ENCODE peak calls at places on chromosome 15, in ten cellular contexts. D is AG04450; C is tibial nerve; G is breast epithelium; Z is mesendoderm; O is PC-9; B is A549; Y is lower lobe of right lung; A is uterus; N is CD8-positive, alpha-beta T cell. W is an unnamed sample.

GRCh38 chr15:70765504-70766281 is 2.3 kb upstream of the UACA start:
- DNase-seq in A (no peak), G (no peak), Y (no peak), D (no peak), Z (no peak), O (no peak), N (no peak), B (no peak), C (no peak), W (no peak)

GRCh38 chr15:80970018-80970657 is 19.5 kb downstream of the MESD start:
- DNase-seq in D (no peak), O (peak; percentile 49), A (peak; percentile 57), G (peak; percentile 66), B (peak; percentile 59), Y (no peak), N (peak; percentile 71), C (peak; percentile 33), Z (peak; percentile 66), W (peak; percentile 6)

GRCh38 chr15:71329509-71330260 is 214.4 kb downstream of the THSD4 start:
- DNase-seq in N (no peak), G (no peak), Y (no peak), B (peak; percentile 24), O (peak; percentile 75), A (peak; percentile 50), D (no peak), Z (peak; percentile 52), C (no peak), W (no peak)

GRCh38 chr15:38129531-38130199 is 123.0 kb upstream of the SPRED1 start:
- DNase-seq in O (no peak), N (no peak), D (peak; percentile 98), C (peak; percentile 63), Y (peak; percentile 67), A (peak; percentile 91), G (no peak), B (no peak), Z (no peak), W (peak; percentile 84)

GRCh38 chr15:89446260-89446891 is 50.0 kb downstream of the RHCG start:
- DNase-seq in G (no peak), C (no peak), Y (no peak), Z (no peak), D (no peak), N (no peak), A (no peak), B (no peak), O (no peak), W (no peak)

GRCh38 chr15:84669726-84670125 is 11.7 kb upstream of the NMB start:
- DNase-seq in Y (no peak), G (no peak), B (no peak), N (no peak), D (no peak), Z (no peak), A (no peak), C (no peak), O (no peak), W (no peak)

GRCh38 chr15:81877533-81878227 is 168.1 kb downstream of the MEX3B start:
- DNase-seq in G (no peak), A (no peak), C (no peak), Y (no peak), B (no peak), O (no peak), N (no peak), Z (peak; percentile 72), D (no peak), W (no peak)

GRCh38 chr15:73323956-73324355 is 44.8 kb downstream of the HCN4 start:
- DNase-seq in G (peak; percentile 53), O (no peak), Z (no peak), C (no peak), N (no peak), A (no peak), D (no peak), B (no peak), Y (no peak), W (no peak)

GRCh38 chr15:33985287-33985686 is 17.0 kb downstream of the CHRM5 start:
- DNase-seq in D (peak; percentile 71), O (no peak), C (no peak), B (peak; percentile 21), A (no peak), Z (peak; percentile 94), G (no peak), Y (no peak), N (no peak), W (peak; percentile 25)

GRCh38 chr15:101407966-101408775 is 81.3 kb downstream of the PCSK6 start:
- DNase-seq in A (no peak), G (no peak), C (no peak), B (no peak), O (no peak), D (no peak), N (no peak), Z (no peak), Y (no peak), W (no peak)

GRCh38 chr15:48631191-48631770 is 14.2 kb downstream of the FBN1 start:
- DNase-seq in C (no peak), Z (peak; percentile 54), Y (no peak), B (no peak), G (no peak), N (no peak), A (no peak), O (no peak), D (no peak), W (no peak)

GRCh38 chr15:98738689-98739411 is 90.5 kb downstream of the IGF1R start:
- DNase-seq in Y (no peak), N (no peak), D (no peak), O (no peak), G (no peak), Z (no peak), C (no peak), B (no peak), A (no peak), W (no peak)

GRCh38 chr15:85543741-85544155 is 163.3 kb downstream of the AKAP13 start:
- DNase-seq in A (no peak), O (no peak), N (peak; percentile 63), Y (peak; percentile 90), B (no peak), G (peak; percentile 71), Z (peak; percentile 39), D (no peak), C (peak; percentile 48), W (peak; percentile 10)

GRCh38 chr15:46312133-46312740 is 677.4 kb downstream of the SQOR start:
- DNase-seq in Y (peak; percentile 59), Z (peak; percentile 84), A (peak; percentile 63), D (peak; percentile 2), G (peak; percentile 60), B (peak; percentile 44), O (no peak), C (peak; percentile 45), N (peak; percentile 61), W (peak; percentile 33)

GRCh38 chr15:95626501-95627361 is 703.8 kb upstream of the NR2F2 start:
- DNase-seq in Y (no peak), O (no peak), N (no peak), Z (peak; percentile 39), A (no peak), G (no peak), C (no peak), B (no peak), D (no peak), W (no peak)

GRCh38 chr15:71276355-71276665 is 161.0 kb downstream of the THSD4 start:
- DNase-seq in O (peak; percentile 79), G (no peak), Y (no peak), B (no peak), A (no peak), N (no peak), D (no peak), Z (no peak), C (no peak), W (no peak)

GRCh38 chr15:66170716-66171115 is 82.8 kb downstream of the MEGF11 start:
- DNase-seq in Z (no peak), G (no peak), C (no peak), O (no peak), N (no peak), Y (no peak), B (no peak), A (no peak), D (no peak), W (no peak)
- H3K27ac ChIP-seq in Z (no peak overlapping the region), G (no peak overlapping the region), C (no peak overlapping the region), O (no peak overlapping the region), N (no peak overlapping the region), Y (no peak overlapping the region), B (no peak overlapping the region), A (no peak overlapping the region), D (no peak overlapping the region), W (no peak overlapping the region)

DNA sequence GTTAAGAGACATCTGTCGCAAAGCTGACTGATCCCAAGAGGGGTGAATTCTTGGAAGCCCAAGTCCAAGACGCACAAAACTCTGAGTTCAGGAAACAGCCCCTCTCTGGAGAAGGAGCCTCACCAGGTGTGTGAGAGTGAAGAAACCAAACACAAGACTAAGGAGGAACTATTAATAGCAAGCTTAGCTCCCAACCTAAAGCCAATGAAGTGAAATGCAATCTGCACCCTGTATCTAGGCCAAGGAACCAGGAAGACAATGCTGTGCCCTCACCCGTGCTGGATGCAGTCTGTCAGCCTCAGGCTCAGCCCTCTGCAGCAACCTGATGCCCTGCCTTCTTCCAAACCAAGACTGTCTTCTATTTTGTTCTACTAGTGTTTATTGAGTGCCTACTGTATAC is 22.5 kb upstream of the THBS1 start:
- DNase-seq in B (no peak), A (no peak), N (no peak), G (no peak), Y (no peak), O (no peak), Z (no peak), C (no peak), D (no peak), W (no peak)
- H3K27ac ChIP-seq in B (no peak overlapping the region), A (no peak overlapping the region), N (no peak overlapping the region), G (no peak overlapping the region), Y (no peak overlapping the region), O (no peak overlapping the region), Z (no peak overlapping the region), C (no peak overlapping the region), D (no peak overlapping the region), W (no peak overlapping the region)

DNA sequence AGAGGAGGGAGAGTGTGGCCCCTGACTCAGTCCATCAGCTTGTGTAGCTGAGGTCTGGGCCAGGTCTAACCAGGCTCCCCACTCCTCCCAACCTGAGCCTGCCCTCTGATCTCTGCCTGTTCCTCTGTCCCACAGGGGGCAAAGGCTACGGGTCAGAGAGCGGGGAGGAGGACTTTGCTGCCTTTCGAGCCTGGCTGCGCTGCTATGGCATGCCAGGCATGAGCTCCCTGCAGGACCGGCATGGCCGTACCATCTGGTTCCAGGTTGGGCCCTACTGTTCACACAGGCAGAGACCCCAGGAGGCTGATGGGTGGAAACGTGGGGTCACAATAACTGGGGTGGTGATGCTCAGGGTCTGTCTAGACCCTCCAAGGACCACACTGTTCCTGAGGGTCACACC is 6.8 kb downstream of the NEIL1 start:
- DNase-seq in A (no peak), N (no peak), Y (no peak), G (no peak), D (no peak), Z (no peak), C (no peak), O (no peak), B (no peak), W (no peak)
- H3K27ac ChIP-seq in A (no peak overlapping the region), N (no peak overlapping the region), Y (no peak overlapping the region), G (no peak overlapping the region), D (no peak overlapping the region), Z (no peak overlapping the region), C (no peak overlapping the region), O (no peak overlapping the region), B (no peak overlapping the region), W (no peak overlapping the region)

GRCh38 chr15:90762109-90762508 is 45.0 kb downstream of the BLM start:
- DNase-seq in Z (peak; percentile 14), B (no peak), O (no peak), C (peak; percentile 74), D (no peak), A (peak; percentile 18), Y (peak; percentile 87), G (no peak), N (no peak), W (peak; percentile 19)
- H3K27ac ChIP-seq in Z (no peak overlapping the region), B (no peak overlapping the region), O (no peak overlapping the region), C (peak overlapping the region; percentile 19), D (no peak overlapping the region), A (no peak overlapping the region), Y (no peak overlapping the region), G (no peak overlapping the region), N (no peak overlapping the region), W (no peak overlapping the region)